ENCODE peak calls at places on chromosomes 2 and 18, in four cellular contexts. P, K, X and M are unnamed samples. For H3K4me1, the result is how much of the 10 kb centered on the place peaks cover.

GRCh38 chr2:25402477-25402876 is 60.8 kb upstream of the DNMT3A start:
- DNase-seq in P (no peak), K (no peak), X (no peak), M (no peak)

GRCh38 chr2:78061301-78061700 is 539.1 kb upstream of the LRRTM4 start:
- DNase-seq in P (no peak), K (no peak), X (no peak), M (no peak)

GRCh38 chr2:41872646-41873045 is 175.2 kb upstream of the PKDCC start:
- DNase-seq in P (no peak), K (no peak), X (no peak), M (no peak)

GRCh38 chr2:135218426-135218825 is 166.3 kb downstream of the RAB3GAP1 start:
- DNase-seq in P (no peak), K (no peak), X (no peak), M (no peak)

GRCh38 chr2:74457549-74458131 is 598 bp upstream of the WBP1 start:
- DNase-seq in P (peak), K (peak), X (peak), M (peak)

GRCh38 chr2:209640358-209640757 is 131.3 kb upstream of the UNC80 start:
- DNase-seq in P (no peak), K (no peak), X (peak), M (no peak)

GRCh38 chr2:164479460-164479859 is 141.8 kb downstream of the GRB14 start:
- DNase-seq in P (no peak), K (peak), X (peak), M (no peak)

GRCh38 chr2:144943986-144944385 is 424.1 kb upstream of the ZEB2 start:
- DNase-seq in P (no peak), K (no peak), X (peak), M (no peak)

GRCh38 chr18:21450913-21451312 is 149.6 kb downstream of the ESCO1 start:
- DNase-seq in P (no peak), K (no peak), X (peak), M (no peak)

GRCh38 chr18:5582849-5583667 is 39.3 kb upstream of the EPB41L3 start:
- DNase-seq in P (no peak), K (no peak), X (peak), M (no peak)

GRCh38 chr2:57076856-57077255 is 893.1 kb downstream of the CCDC85A start:
- DNase-seq in P (no peak), K (no peak), X (no peak), M (no peak)

GRCh38 chr2:165423081-165423480 is 46.4 kb upstream of the CSRNP3 start:
- DNase-seq in P (no peak), K (no peak), X (no peak), M (no peak)

GRCh38 chr18:36075862-36076587 is 8.7 kb upstream of the RPRD1A start:
- DNase-seq in P (no peak), K (no peak), X (peak), M (no peak)

GRCh38 chr2:230631470-230631869 is 81.2 kb upstream of the CAB39 start:
- DNase-seq in P (no peak), K (no peak), X (no peak), M (no peak)

GRCh38 chr2:96146151-96146880 is 1.1 kb upstream of the DUSP2 start:
- DNase-seq in P (peak), K (peak), X (no peak), M (peak)

GRCh38 chr2:155748126-155748525 is 584.4 kb downstream of the NR4A2 start:
- DNase-seq in P (no peak), K (no peak), X (no peak), M (no peak)

GRCh38 chr2:136023416-136023815 is 38.0 kb upstream of the DARS1 start:
- DNase-seq in P (no peak), K (no peak), X (no peak), M (no peak)

GRCh38 chr18:55268146-55268545 is 308.9 kb upstream of the CCDC68 start:
- DNase-seq in P (no peak), K (no peak), X (no peak), M (no peak)

GRCh38 chr2:156087875-156088274 is 244.6 kb downstream of the NR4A2 start:
- DNase-seq in P (no peak), K (no peak), X (peak), M (no peak)

GRCh38 chr2:11073251-11073650 is 82.0 kb upstream of the SLC66A3 start:
- DNase-seq in P (peak), K (no peak), X (peak), M (no peak)

GRCh38 chr2:120613742-120614481 is 121.8 kb upstream of the GLI2 start:
- DNase-seq in P (no peak), K (no peak), X (no peak), M (no peak)

GRCh38 chr18:3593381-3593903 is 143.5 kb downstream of the TGIF1 start:
- DNase-seq in P (no peak), K (no peak), X (peak), M (no peak)

GRCh38 chr2:151350579-151351195 is 6.7 kb upstream of the TNFAIP6 start:
- DNase-seq in P (no peak), K (no peak), X (peak), M (no peak)

GRCh38 chr2:51953931-51954330 is 922.0 kb upstream of the NRXN1 start:
- DNase-seq in P (no peak), K (no peak), X (no peak), M (no peak)

GRCh38 chr2:105857076-105857740 is 112.5 kb downstream of the NCK2 start:
- DNase-seq in P (no peak), K (no peak), X (no peak), M (no peak)

GRCh38 chr18:76410660-76411417 is 84.2 kb downstream of the ZNF516 start:
- DNase-seq in P (no peak), K (no peak), X (no peak), M (no peak)

GRCh38 chr2:206556357-206556949 is 85.8 kb upstream of the FAM237A start:
- DNase-seq in P (no peak), K (no peak), X (peak), M (no peak)

GRCh38 chr18:50819027-50819726 is 639 bp downstream of the MRO start:
- DNase-seq in P (peak), K (peak), X (peak), M (no peak)

GRCh38 chr2:11809586-11810236 is 63.3 kb downstream of the LPIN1 start:
- DNase-seq in P (no peak), K (no peak), X (no peak), M (no peak)

GRCh38 chr18:59033361-59033760 is 106.3 kb upstream of the SEC11C start:
- DNase-seq in P (no peak), K (no peak), X (no peak), M (no peak)
- H3K4me1 ChIP-seq in P (under half), K (under half), X (under half), M (under half)

GRCh38 chr2:65388051-65388531 is 44.3 kb downstream of the SPRED2 start:
- DNase-seq in P (no peak), K (no peak), X (no peak), M (no peak)

GRCh38 chr2:65392609-65393008 is 39.8 kb downstream of the SPRED2 start:
- DNase-seq in P (no peak), K (no peak), X (no peak), M (no peak)

GRCh38 chr2:65389476-65389875 is 42.9 kb downstream of the SPRED2 start:
- DNase-seq in P (no peak), K (no peak), X (no peak), M (no peak)

GRCh38 chr2:65388626-65389390 is 43.6 kb downstream of the SPRED2 start:
- DNase-seq in P (no peak), K (no peak), X (no peak), M (no peak)

GRCh38 chr2:65390134-65390533 is 42.3 kb downstream of the SPRED2 start:
- DNase-seq in P (no peak), K (no peak), X (no peak), M (no peak)
- H3K4me1 ChIP-seq in P (under half), K (under half), X (under half), M (under half)

GRCh38 chr2:143125647-143126046 is 3.6 kb upstream of the ARHGAP15 start:
- DNase-seq in P (no peak), K (no peak), X (no peak), M (no peak)
- H3K4me1 ChIP-seq in P (under half), K (under half), X (under half), M (half or more)

GRCh38 chr18:79942211-79942610 is 9.2 kb downstream of the SLC66A2 start:
- DNase-seq in P (no peak), K (no peak), X (no peak), M (no peak)
- H3K4me1 ChIP-seq in P (under half), K (under half), X (under half), M (under half)

DNA sequence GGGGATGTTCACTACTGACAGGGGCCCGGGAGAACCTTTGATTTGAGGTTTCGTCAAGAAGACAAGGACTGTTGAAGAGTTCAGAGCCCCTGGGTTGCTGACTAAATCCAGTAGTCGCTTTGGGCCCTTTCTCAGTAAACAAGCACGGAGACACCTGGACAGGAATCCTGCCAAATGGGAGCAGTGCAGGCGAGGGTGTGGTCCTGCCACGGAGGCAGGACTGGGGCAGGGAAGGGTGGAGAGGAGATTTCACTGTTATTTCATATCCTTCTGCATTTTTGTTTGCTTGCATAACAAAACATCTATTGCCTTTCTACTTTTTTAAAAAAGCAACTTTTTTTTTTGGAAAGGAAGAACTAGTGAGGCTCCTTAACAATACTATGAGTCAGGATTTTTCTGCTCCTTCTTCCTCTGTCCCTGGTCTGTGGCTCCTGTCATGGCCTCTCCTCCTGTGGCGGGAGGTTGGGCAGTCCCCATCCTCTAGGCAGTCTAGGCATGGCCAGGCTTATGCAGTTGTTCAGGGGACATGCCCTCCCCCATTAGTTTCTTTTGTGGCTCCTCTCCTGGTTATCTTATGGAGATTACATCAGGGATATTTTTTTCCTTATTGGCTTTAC is 57.7 kb downstream of the ARHGEF4 start:
- DNase-seq in P (no peak), K (no peak), X (peak), M (no peak)
- H3K4me1 ChIP-seq in P (under half), K (under half), X (under half), M (under half)